ENCODE peak calls at places on chromosome 10, in four cellular contexts. O, Z, V and X are unnamed samples.

GRCh38 chr10:49207936-49208482 is 19.8 kb upstream of the TMEM273 start:
- DNase-seq in O (no peak), Z (no peak), V (no peak), X (no peak)

GRCh38 chr10:131694963-131695813 is 205.6 kb upstream of the PPP2R2D start:
- DNase-seq in O (no peak), Z (no peak), V (no peak), X (no peak)

GRCh38 chr10:54869022-54869421 is 68.0 kb upstream of the PCDH15 start:
- DNase-seq in O (no peak), Z (no peak), V (no peak), X (no peak)

GRCh38 chr10:16632996-16633395 is 111.3 kb upstream of the C1QL3 start:
- DNase-seq in O (no peak), Z (no peak), V (no peak), X (no peak)

GRCh38 chr10:69101451-69102095 is 13.7 kb downstream of the SRGN start:
- DNase-seq in O (no peak), Z (no peak), V (no peak), X (no peak)

GRCh38 chr10:110863361-110863760 is 8.4 kb upstream of the PDCD4 start:
- DNase-seq in O (no peak), Z (no peak), V (no peak), X (no peak)

GRCh38 chr10:129839285-129840195 is 124.5 kb downstream of the EBF3 start:
- DNase-seq in O (no peak), Z (no peak), V (no peak), X (no peak)

GRCh38 chr10:14507156-14507555 is 176.4 kb upstream of the FRMD4A start:
- DNase-seq in O (no peak), Z (no peak), V (no peak), X (no peak)

GRCh38 chr10:1434202-1434601 is 303.1 kb downstream of the ADARB2 start:
- DNase-seq in O (no peak), Z (no peak), V (no peak), X (peak; percentile 49)

GRCh38 chr10:48542471-48543210 is 62.2 kb downstream of the ARHGAP22 start:
- DNase-seq in O (no peak), Z (no peak), V (no peak), X (no peak)

GRCh38 chr10:104617831-104618230 is 23.3 kb upstream of the SORCS3 start:
- DNase-seq in O (no peak), Z (no peak), V (no peak), X (no peak)

GRCh38 chr10:43959364-43959763 is 310.7 kb upstream of the ZNF32 start:
- DNase-seq in O (no peak), Z (no peak), V (no peak), X (no peak)

GRCh38 chr10:21329995-21330627 is 195.4 kb downstream of the SKIDA1 start:
- DNase-seq in O (no peak), Z (no peak), V (peak; percentile 61), X (no peak)

GRCh38 chr10:86219271-86219670 is 147.3 kb downstream of the GRID1 start:
- DNase-seq in O (no peak), Z (no peak), V (no peak), X (no peak)

GRCh38 chr10:21702633-21703111 is 168.6 kb downstream of the MLLT10 start:
- DNase-seq in O (peak; percentile 31), Z (no peak), V (no peak), X (no peak)

GRCh38 chr10:97069026-97069425 is 116.7 kb downstream of the SLIT1 start:
- DNase-seq in O (no peak), Z (no peak), V (no peak), X (no peak)

GRCh38 chr10:36534471-36535002 is 590.9 kb upstream of the ANKRD30A start:
- DNase-seq in O (no peak), Z (no peak), V (no peak), X (no peak)

GRCh38 chr10:31274310-31274709 is 44.7 kb upstream of the ZEB1 start:
- DNase-seq in O (no peak), Z (no peak), V (no peak), X (no peak)

GRCh38 chr10:49539320-49539885 is 482 bp upstream of the ERCC6 start:
- DNase-seq in O (no peak), Z (peak; percentile 65), V (peak; percentile 24), X (peak; percentile 15)

GRCh38 chr10:101341438-101341837 is 12.5 kb upstream of the BTRC start:
- DNase-seq in O (no peak), Z (peak; percentile 14), V (no peak), X (no peak)

GRCh38 chr10:132428486-132428885 is 31.5 kb downstream of the PWWP2B start:
- DNase-seq in O (no peak), Z (no peak), V (no peak), X (no peak)

GRCh38 chr10:17257466-17258321 is 29.7 kb downstream of the VIM start:
- DNase-seq in O (peak; percentile 16), Z (peak; percentile 63), V (peak; percentile 44), X (peak; percentile 39)

GRCh38 chr10:124323145-124323725 is 95.5 kb downstream of the OAT start:
- DNase-seq in O (no peak), Z (no peak), V (no peak), X (no peak)

GRCh38 chr10:76082956-76083355 is 651.5 kb downstream of the LRMDA start:
- DNase-seq in O (no peak), Z (no peak), V (no peak), X (peak; percentile 82)

GRCh38 chr10:79930751-79931150 is 18.2 kb downstream of the SFTPD start:
- DNase-seq in O (no peak), Z (peak; percentile 2), V (no peak), X (no peak)

GRCh38 chr10:52318822-52319464 is 4.9 kb downstream of the DKK1 start:
- DNase-seq in O (no peak), Z (no peak), V (peak; percentile 69), X (no peak)

GRCh38 chr10:37712489-37713131 is 144.8 kb downstream of the ZNF248 start:
- DNase-seq in O (no peak), Z (no peak), V (no peak), X (no peak)

GRCh38 chr10:37713642-37714041 is 143.8 kb downstream of the ZNF248 start:
- DNase-seq in O (no peak), Z (no peak), V (no peak), X (no peak)

GRCh38 chr10:37713132-37713501 is 144.3 kb downstream of the ZNF248 start:
- DNase-seq in O (no peak), Z (no peak), V (no peak), X (no peak)

GRCh38 chr10:37711617-37712488 is 145.6 kb downstream of the ZNF248 start:
- DNase-seq in O (no peak), Z (no peak), V (no peak), X (no peak)

DNA sequence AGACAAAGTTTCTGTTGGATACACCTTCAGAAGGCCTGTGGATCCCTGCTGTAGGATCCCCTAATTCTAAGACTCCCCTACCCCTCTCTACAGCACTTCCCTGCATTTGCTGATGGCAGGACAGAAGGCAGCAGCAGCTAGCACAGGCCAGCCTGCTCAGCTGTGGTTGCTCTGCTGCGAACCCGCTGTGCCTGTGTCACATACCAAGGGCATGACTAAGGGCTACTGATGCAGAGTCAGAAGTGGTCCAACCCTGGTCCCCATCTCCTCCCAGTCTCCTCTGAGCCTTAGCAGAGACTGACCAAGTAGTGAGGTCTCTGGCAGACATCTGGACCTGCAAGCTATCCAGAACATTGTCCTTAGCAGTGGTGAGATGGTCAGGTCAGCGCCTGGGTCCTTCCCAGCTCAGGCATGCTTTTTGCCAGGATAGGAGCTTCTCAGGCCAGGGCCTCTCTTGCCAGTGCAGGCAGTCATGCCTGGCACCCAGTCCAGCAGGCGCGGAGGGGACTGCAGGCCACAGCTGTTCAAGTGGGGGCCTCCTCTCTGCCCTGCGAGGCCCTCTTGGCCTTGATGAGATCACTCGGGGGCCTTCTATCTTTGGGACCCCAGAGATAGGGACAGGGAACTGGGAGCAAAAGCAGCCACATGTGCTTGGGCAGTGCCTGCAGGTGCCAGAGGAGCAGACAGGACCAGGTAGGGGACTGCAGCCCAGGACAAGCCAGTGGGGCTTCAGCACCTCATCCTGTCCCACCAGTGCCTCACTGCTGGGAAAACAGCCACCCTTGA is 146.4 kb downstream of the ZNF248 start:
- DNase-seq in O (no peak), Z (no peak), V (no peak), X (no peak)
- TF ChIP-seq NR2C2 in O (no peak), Z (no peak), V (no peak), X (no peak)

GRCh38 chr10:77789861-77790260 is 136.7 kb downstream of the DLG5 start:
- DNase-seq in O (no peak), Z (no peak), V (no peak), X (no peak)

GRCh38 chr10:77791506-77791905 is 135.0 kb downstream of the DLG5 start:
- DNase-seq in O (no peak), Z (no peak), V (no peak), X (no peak)

GRCh38 chr10:77787440-77787839 is 139.1 kb downstream of the DLG5 start:
- DNase-seq in O (no peak), Z (no peak), V (no peak), X (no peak)

GRCh38 chr10:77789016-77789415 is 137.5 kb downstream of the DLG5 start:
- DNase-seq in O (no peak), Z (no peak), V (no peak), X (no peak)

DNA sequence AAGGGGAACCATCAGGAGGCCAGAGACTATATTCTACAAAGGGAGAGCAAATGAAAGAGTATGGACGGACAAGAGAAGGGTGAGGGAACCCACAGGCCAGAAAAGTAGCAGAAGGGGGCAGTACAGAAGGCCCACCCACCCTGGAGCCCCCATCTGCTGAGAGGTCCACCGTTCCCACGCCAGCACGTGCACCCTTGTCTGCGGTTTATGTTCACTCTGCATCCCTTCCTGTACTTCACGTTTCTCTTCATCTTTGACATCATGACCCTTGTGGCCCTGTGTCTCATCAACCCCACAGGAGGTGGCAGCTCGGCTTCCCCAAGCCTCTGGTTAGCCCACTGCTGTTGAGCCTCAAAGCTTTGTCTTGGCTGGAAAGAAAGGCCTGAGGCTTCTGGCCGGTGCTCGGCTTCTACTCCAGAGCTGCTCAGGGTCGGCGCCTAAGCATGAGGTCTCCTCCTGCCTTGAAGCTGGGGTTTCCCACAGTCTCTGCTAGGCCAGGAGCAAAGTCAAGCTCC is 138.0 kb downstream of the DLG5 start:
- DNase-seq in O (no peak), Z (no peak), V (no peak), X (no peak)
- TF ChIP-seq ETV6 in O (no peak), Z (no peak), V (no peak), X (no peak)

GRCh38 chr10:112393341-112393740 is 19.4 kb downstream of the ACSL5 start:
- DNase-seq in O (no peak), Z (no peak), V (no peak), X (no peak)

GRCh38 chr10:112385143-112385695 is 11.3 kb downstream of the ACSL5 start:
- DNase-seq in O (no peak), Z (no peak), V (no peak), X (no peak)

GRCh38 chr10:112388548-112388947 is 14.6 kb downstream of the ACSL5 start:
- DNase-seq in O (no peak), Z (no peak), V (no peak), X (no peak)

GRCh38 chr10:112390125-112390703 is 16.3 kb downstream of the ACSL5 start:
- DNase-seq in O (no peak), Z (no peak), V (no peak), X (no peak)

GRCh38 chr10:112389147-112389822 is 15.4 kb downstream of the ACSL5 start:
- DNase-seq in O (peak; percentile 59), Z (no peak), V (peak; percentile 85), X (no peak)
- TF ChIP-seq NR2C2 in O (no peak), Z (no peak), V (no peak), X (no peak)

DNA sequence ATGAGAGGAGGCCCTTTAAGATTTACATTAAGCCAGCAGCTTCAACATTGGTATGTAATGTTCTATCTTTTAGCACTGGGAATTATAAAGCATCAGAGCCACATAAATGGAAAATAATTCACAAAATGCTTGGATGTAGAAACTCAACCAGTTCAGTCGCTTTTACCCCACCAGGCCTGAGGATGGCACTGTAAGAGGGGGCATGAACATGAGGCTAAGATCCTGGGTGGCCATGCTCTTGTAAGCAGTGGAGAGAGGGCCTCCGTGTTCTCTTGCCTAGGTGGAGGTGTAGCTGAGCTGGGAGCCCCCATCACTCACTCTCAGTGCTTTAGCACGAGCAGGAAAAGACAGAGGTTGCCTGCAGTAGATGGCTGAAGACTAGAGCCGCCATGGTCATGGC is 238.8 kb downstream of the FANK1 start:
- DNase-seq in O (no peak), Z (no peak), V (no peak), X (peak; percentile 46)
- TF ChIP-seq ETV6 in O (no peak), Z (no peak), V (no peak), X (no peak)